ENCODE peak calls at places on chromosome 19, in six cellular contexts. One of them, this sample, is unnamed.

GRCh38 chr19:10861118-10861651 is 10.2 kb upstream of the CARM1 start:
- DNase-seq in left ventricle myocardium inferior: no peak
- DNase-seq in SK-N-SH: no peak
- DNase-seq in thoracic aorta: no peak
- DNase-seq in adrenal gland: peak
- DNase-seq in glutamatergic neuron: no peak
- DNase-seq in this sample: peak

GRCh38 chr19:45782820-45783785 is 813 bp upstream of the DMPK start:
- DNase-seq in thoracic aorta: no peak
- DNase-seq in left ventricle myocardium inferior: peak
- DNase-seq in adrenal gland: peak
- DNase-seq in glutamatergic neuron: no peak
- DNase-seq in SK-N-SH: peak
- DNase-seq in this sample: no peak

GRCh38 chr19:29660835-29661234 is 4.4 kb upstream of the PLEKHF1 start:
- DNase-seq in SK-N-SH: no peak
- DNase-seq in adrenal gland: no peak
- DNase-seq in left ventricle myocardium inferior: no peak
- DNase-seq in thoracic aorta: no peak
- DNase-seq in glutamatergic neuron: no peak
- DNase-seq in this sample: no peak

GRCh38 chr19:46206176-46206575 is 23.4 kb upstream of the IGFL1 start:
- DNase-seq in glutamatergic neuron: no peak
- DNase-seq in left ventricle myocardium inferior: peak
- DNase-seq in thoracic aorta: no peak
- DNase-seq in SK-N-SH: no peak
- DNase-seq in adrenal gland: peak
- DNase-seq in this sample: no peak

GRCh38 chr19:8526345-8527062 is 12.5 kb upstream of the ZNF414 start:
- DNase-seq in left ventricle myocardium inferior: peak
- DNase-seq in SK-N-SH: peak
- DNase-seq in thoracic aorta: peak
- DNase-seq in adrenal gland: peak
- DNase-seq in glutamatergic neuron: peak
- DNase-seq in this sample: peak

GRCh38 chr19:12789098-12789903 is 2.0 kb upstream of the JUNB start:
- DNase-seq in left ventricle myocardium inferior: no peak
- DNase-seq in adrenal gland: no peak
- DNase-seq in glutamatergic neuron: peak
- DNase-seq in thoracic aorta: no peak
- DNase-seq in SK-N-SH: no peak
- DNase-seq in this sample: no peak

GRCh38 chr19:18612772-18613588 is at the start of gene TMEM59L:
- DNase-seq in glutamatergic neuron: peak
- DNase-seq in SK-N-SH: peak
- DNase-seq in left ventricle myocardium inferior: no peak
- DNase-seq in adrenal gland: no peak
- DNase-seq in thoracic aorta: no peak
- DNase-seq in this sample: peak

GRCh38 chr19:6459356-6460098 is at the start of gene SLC25A23:
- DNase-seq in adrenal gland: peak
- DNase-seq in thoracic aorta: no peak
- DNase-seq in SK-N-SH: peak
- DNase-seq in glutamatergic neuron: peak
- DNase-seq in left ventricle myocardium inferior: peak
- DNase-seq in this sample: peak

GRCh38 chr19:14369399-14370168 is 11.7 kb upstream of the ADGRE5 start:
- DNase-seq in left ventricle myocardium inferior: no peak
- DNase-seq in thoracic aorta: no peak
- DNase-seq in adrenal gland: no peak
- DNase-seq in SK-N-SH: no peak
- DNase-seq in glutamatergic neuron: no peak
- DNase-seq in this sample: no peak

GRCh38 chr19:18733196-18733647 is 49.7 kb downstream of the CRTC1 start:
- DNase-seq in thoracic aorta: no peak
- DNase-seq in adrenal gland: no peak
- DNase-seq in SK-N-SH: peak
- DNase-seq in glutamatergic neuron: peak
- DNase-seq in left ventricle myocardium inferior: peak
- DNase-seq in this sample: no peak

GRCh38 chr19:16223746-16224145 is 26.0 kb downstream of the AP1M1 start:
- DNase-seq in adrenal gland: no peak
- DNase-seq in left ventricle myocardium inferior: no peak
- DNase-seq in thoracic aorta: no peak
- DNase-seq in glutamatergic neuron: no peak
- DNase-seq in SK-N-SH: no peak
- DNase-seq in this sample: no peak

GRCh38 chr19:8161135-8161646 is 11.8 kb upstream of the FBN3 start:
- DNase-seq in glutamatergic neuron: no peak
- DNase-seq in left ventricle myocardium inferior: no peak
- DNase-seq in SK-N-SH: peak
- DNase-seq in thoracic aorta: no peak
- DNase-seq in adrenal gland: no peak
- DNase-seq in this sample: no peak

GRCh38 chr19:34649886-34650543 is 26.9 kb downstream of the SCGB2B2 start:
- DNase-seq in glutamatergic neuron: no peak
- DNase-seq in thoracic aorta: no peak
- DNase-seq in SK-N-SH: no peak
- DNase-seq in adrenal gland: no peak
- DNase-seq in left ventricle myocardium inferior: no peak
- DNase-seq in this sample: no peak

GRCh38 chr19:13621413-13621812 is 115.1 kb upstream of the CACNA1A start:
- DNase-seq in thoracic aorta: no peak
- DNase-seq in adrenal gland: peak
- DNase-seq in SK-N-SH: no peak
- DNase-seq in left ventricle myocardium inferior: no peak
- DNase-seq in glutamatergic neuron: no peak
- DNase-seq in this sample: no peak

GRCh38 chr19:40411125-40411842 is 1.9 kb downstream of the PRX start:
- DNase-seq in adrenal gland: peak
- DNase-seq in SK-N-SH: peak
- DNase-seq in left ventricle myocardium inferior: peak
- DNase-seq in thoracic aorta: no peak
- DNase-seq in glutamatergic neuron: no peak
- DNase-seq in this sample: no peak

GRCh38 chr19:46890423-46891170 is 29.8 kb downstream of the ARHGAP35 start:
- DNase-seq in left ventricle myocardium inferior: no peak
- DNase-seq in glutamatergic neuron: no peak
- DNase-seq in adrenal gland: no peak
- DNase-seq in thoracic aorta: no peak
- DNase-seq in SK-N-SH: no peak
- DNase-seq in this sample: no peak

GRCh38 chr19:53365134-53365898 is at the start of gene ZNF525:
- DNase-seq in adrenal gland: peak
- DNase-seq in left ventricle myocardium inferior: peak
- DNase-seq in thoracic aorta: peak
- DNase-seq in SK-N-SH: peak
- DNase-seq in glutamatergic neuron: peak
- DNase-seq in this sample: peak

GRCh38 chr19:57829316-57829715 is 783 bp upstream of the ZNF587B start:
- DNase-seq in adrenal gland: no peak
- DNase-seq in left ventricle myocardium inferior: no peak
- DNase-seq in SK-N-SH: no peak
- DNase-seq in glutamatergic neuron: no peak
- DNase-seq in thoracic aorta: no peak
- DNase-seq in this sample: no peak

GRCh38 chr19:57825501-57825900 is 4.6 kb upstream of the ZNF587B start:
- DNase-seq in left ventricle myocardium inferior: no peak
- DNase-seq in glutamatergic neuron: no peak
- DNase-seq in SK-N-SH: no peak
- DNase-seq in thoracic aorta: no peak
- DNase-seq in adrenal gland: no peak
- DNase-seq in this sample: no peak

DNA sequence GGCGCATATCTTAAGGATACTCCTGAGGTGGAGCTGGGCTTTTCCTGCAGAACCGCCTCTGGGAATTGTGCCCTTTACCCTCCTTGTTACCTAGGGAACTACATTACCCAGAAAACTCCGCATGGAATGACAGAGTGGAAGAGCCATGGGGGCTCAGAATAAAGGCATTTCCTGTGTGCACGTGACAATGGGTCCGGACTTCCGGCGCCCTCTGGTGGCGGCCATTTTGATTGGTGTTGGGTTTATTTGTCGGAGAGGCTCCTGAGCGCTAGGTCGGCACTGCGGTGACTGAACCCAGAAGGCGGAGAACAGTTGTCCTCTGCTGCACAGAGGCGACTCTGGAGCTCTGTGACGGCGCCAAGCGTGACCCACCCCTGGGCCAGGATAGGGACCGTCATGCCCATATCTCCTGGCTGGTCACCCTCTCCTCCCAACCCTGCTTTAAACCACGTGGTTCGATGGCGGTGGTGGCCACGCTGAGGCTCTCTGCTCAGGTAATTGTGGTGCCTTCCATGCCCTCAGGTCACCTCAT is at the start of gene ZNF587B:
- DNase-seq in left ventricle myocardium inferior: peak
- DNase-seq in SK-N-SH: peak
- DNase-seq in glutamatergic neuron: peak
- DNase-seq in thoracic aorta: no peak
- DNase-seq in adrenal gland: peak
- DNase-seq in this sample: peak
- TF ChIP-seq CTCF in left ventricle myocardium inferior: peak
- TF ChIP-seq CTCF in SK-N-SH: peak
- TF ChIP-seq CTCF in glutamatergic neuron: peak
- TF ChIP-seq CTCF in thoracic aorta: peak
- TF ChIP-seq CTCF in adrenal gland: no peak
- TF ChIP-seq CTCF in this sample: peak

DNA sequence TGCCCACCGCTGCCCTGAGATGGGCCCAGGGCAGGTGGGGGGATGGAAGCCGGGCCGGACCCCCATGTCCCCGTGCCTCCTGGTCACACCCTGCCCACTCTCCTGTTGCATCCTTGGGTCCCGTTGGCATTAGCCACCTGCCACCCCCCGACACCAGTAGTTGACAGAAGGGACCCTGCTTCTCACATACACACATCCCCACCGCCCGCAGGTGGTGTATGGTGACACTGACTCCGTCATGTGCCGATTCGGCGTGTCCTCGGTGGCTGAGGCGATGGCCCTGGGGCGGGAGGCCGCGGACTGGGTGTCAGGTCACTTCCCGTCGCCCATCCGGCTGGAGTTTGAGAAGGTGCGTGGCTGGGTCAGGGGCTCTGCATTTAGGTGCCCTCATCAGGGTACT is 5.2 kb upstream of the SPIB start:
- DNase-seq in thoracic aorta: no peak
- DNase-seq in left ventricle myocardium inferior: no peak
- DNase-seq in SK-N-SH: no peak
- DNase-seq in adrenal gland: no peak
- DNase-seq in glutamatergic neuron: no peak
- DNase-seq in this sample: no peak
- TF ChIP-seq CTCF in thoracic aorta: no peak
- TF ChIP-seq CTCF in left ventricle myocardium inferior: no peak
- TF ChIP-seq CTCF in SK-N-SH: no peak
- TF ChIP-seq CTCF in adrenal gland: no peak
- TF ChIP-seq CTCF in glutamatergic neuron: no peak
- TF ChIP-seq CTCF in this sample: no peak

GRCh38 chr19:1210227-1210538 is 4.6 kb downstream of the STK11 start:
- DNase-seq in glutamatergic neuron: no peak
- DNase-seq in left ventricle myocardium inferior: no peak
- DNase-seq in thoracic aorta: no peak
- DNase-seq in SK-N-SH: no peak
- DNase-seq in adrenal gland: peak
- DNase-seq in this sample: no peak

GRCh38 chr19:1206733-1207301 is 1.2 kb downstream of the STK11 start:
- DNase-seq in glutamatergic neuron: no peak
- DNase-seq in SK-N-SH: no peak
- DNase-seq in thoracic aorta: no peak
- DNase-seq in left ventricle myocardium inferior: no peak
- DNase-seq in adrenal gland: no peak
- DNase-seq in this sample: no peak

GRCh38 chr19:1199531-1199930 is 6.0 kb upstream of the STK11 start:
- DNase-seq in thoracic aorta: no peak
- DNase-seq in adrenal gland: no peak
- DNase-seq in SK-N-SH: no peak
- DNase-seq in left ventricle myocardium inferior: no peak
- DNase-seq in glutamatergic neuron: no peak
- DNase-seq in this sample: no peak

GRCh38 chr19:1206063-1206732 is 620 bp downstream of the STK11 start:
- DNase-seq in left ventricle myocardium inferior: no peak
- DNase-seq in adrenal gland: peak
- DNase-seq in glutamatergic neuron: peak
- DNase-seq in thoracic aorta: no peak
- DNase-seq in SK-N-SH: peak
- DNase-seq in this sample: no peak

DNA sequence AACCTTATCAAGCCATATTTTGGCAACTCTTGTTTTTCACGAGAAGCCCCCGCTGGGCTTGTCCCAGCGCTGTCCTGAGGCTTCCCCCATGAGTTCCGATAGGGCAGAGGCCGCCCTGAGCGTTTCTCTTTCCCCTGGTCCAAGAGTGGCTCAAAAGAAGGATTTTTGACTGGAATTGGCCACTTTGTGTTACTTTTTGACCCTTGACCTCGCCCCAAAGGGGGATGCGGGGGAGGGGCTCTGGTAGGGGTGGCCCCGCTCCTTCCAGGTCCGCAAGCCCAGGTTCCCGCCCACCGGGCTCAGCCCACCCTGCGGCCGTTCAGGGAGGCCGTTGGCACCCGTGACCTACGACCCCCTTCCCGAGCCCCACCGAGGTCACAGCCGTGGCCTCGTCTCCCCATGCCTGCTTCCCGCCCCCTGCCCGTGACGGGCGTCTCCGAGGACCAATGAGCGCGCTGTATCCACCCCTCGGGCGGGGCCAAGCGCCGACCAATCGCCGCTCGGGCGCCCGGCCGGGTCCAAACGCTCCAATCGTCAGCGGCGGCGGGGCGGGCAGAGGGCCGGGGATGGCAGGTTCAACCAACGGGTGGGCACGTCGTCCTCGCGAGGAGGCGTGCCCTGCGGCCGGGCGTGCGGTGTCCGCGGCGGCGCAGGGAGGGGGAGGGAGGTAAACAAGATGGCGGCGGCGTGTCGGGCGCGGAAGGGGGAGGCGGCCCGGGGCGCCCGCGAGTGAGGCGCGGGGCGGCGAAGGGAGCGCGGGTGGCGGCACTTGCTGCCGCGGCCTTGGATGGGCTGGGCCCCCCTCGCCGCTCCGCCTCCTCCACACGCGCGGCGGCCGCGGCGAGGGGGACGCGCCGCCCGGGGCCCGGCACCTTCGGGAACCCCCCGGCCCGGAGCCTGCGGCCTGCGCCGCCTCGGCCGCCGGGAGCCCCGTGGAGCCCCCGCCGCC is at the start of gene STK11:
- DNase-seq in glutamatergic neuron: peak
- DNase-seq in SK-N-SH: peak
- DNase-seq in left ventricle myocardium inferior: peak
- DNase-seq in adrenal gland: peak
- DNase-seq in thoracic aorta: peak
- DNase-seq in this sample: peak
- TF ChIP-seq CTCF in glutamatergic neuron: no peak
- TF ChIP-seq CTCF in SK-N-SH: no peak
- TF ChIP-seq CTCF in left ventricle myocardium inferior: no peak
- TF ChIP-seq CTCF in adrenal gland: no peak
- TF ChIP-seq CTCF in thoracic aorta: no peak
- TF ChIP-seq CTCF in this sample: no peak

DNA sequence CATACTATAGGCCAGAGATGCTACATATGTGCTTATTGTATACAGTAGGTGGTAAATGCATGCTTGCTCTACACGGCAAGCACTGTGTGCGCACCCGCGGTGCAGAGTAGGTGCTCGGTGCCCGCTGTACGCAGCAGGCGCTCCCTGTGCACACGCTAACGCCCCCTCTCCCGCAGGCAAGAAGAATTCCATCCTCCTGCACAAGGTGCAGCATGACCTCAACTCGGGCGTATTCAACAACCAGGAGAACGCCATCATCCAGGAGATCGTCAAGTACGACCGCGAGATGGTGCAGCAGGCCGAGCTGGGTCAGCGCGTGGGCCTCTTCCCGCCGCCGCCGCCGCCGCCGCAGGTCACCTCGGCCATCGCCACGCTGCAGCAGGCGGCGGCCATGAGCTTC is 17.7 kb downstream of the POLRMT start:
- DNase-seq in glutamatergic neuron: no peak
- DNase-seq in left ventricle myocardium inferior: no peak
- DNase-seq in adrenal gland: no peak
- DNase-seq in thoracic aorta: no peak
- DNase-seq in SK-N-SH: no peak
- DNase-seq in this sample: no peak
- TF ChIP-seq CTCF in glutamatergic neuron: no peak
- TF ChIP-seq CTCF in left ventricle myocardium inferior: no peak
- TF ChIP-seq CTCF in adrenal gland: no peak
- TF ChIP-seq CTCF in thoracic aorta: no peak
- TF ChIP-seq CTCF in SK-N-SH: no peak
- TF ChIP-seq CTCF in this sample: no peak

This sample was measured in nephron progenitor cell.